ENCODE peak calls at places on chromosome 21, in nine cellular contexts. Z, N, Q, J, R, D, L, W and P are unnamed samples.

GRCh38 chr21:36854391-36854790 is 112.1 kb downstream of the HLCS start:
- DNase-seq in Z (no peak), J (peak), R (no peak), N (no peak), L (peak), D (no peak), W (peak), Q (no peak), P (peak)

GRCh38 chr21:31873696-31874599 is 1.1 kb downstream of the HUNK start:
- DNase-seq in L (peak), J (peak), N (peak), Q (peak), R (peak), Z (no peak), W (peak), D (peak), P (no peak)

GRCh38 chr21:19603011-19603593 is 1199.5 kb upstream of the TMPRSS15 start:
- DNase-seq in Q (no peak), J (no peak), Z (no peak), D (no peak), R (no peak), L (no peak), N (no peak), W (peak), P (no peak)

GRCh38 chr21:39321424-39321823 is 8.0 kb upstream of the BRWD1 start:
- DNase-seq in R (no peak), D (no peak), Z (no peak), J (no peak), Q (no peak), N (no peak), L (no peak), W (no peak), P (no peak)

GRCh38 chr21:45788635-45789506 is 145.3 kb downstream of the PCBP3 start:
- DNase-seq in W (peak), N (no peak), D (no peak), R (no peak), Q (no peak), Z (no peak), L (no peak), J (no peak), P (no peak)

GRCh38 chr21:37207441-37208009 is 59.6 kb downstream of the VPS26C start:
- DNase-seq in Z (no peak), R (no peak), J (no peak), L (peak), Q (no peak), W (peak), D (no peak), N (no peak), P (peak)

GRCh38 chr21:16069713-16070112 is 339.9 kb downstream of the USP25 start:
- DNase-seq in L (no peak), R (no peak), N (no peak), J (no peak), W (no peak), Z (no peak), Q (no peak), D (no peak), P (no peak)

GRCh38 chr21:37374026-37374425 is 7.5 kb downstream of the DYRK1A start:
- DNase-seq in N (no peak), J (no peak), Z (no peak), L (no peak), W (peak), R (no peak), Q (no peak), D (no peak), P (no peak)

GRCh38 chr21:45540601-45540970 is 1.7 kb downstream of the SLC19A1 start:
- DNase-seq in N (peak), L (no peak), W (no peak), Q (peak), J (no peak), R (no peak), D (peak), Z (no peak), P (no peak)

GRCh38 chr21:15638856-15639549 is 90.8 kb upstream of the USP25 start:
- DNase-seq in D (peak), L (no peak), Q (no peak), J (no peak), N (no peak), Z (no peak), R (no peak), W (no peak), P (no peak)

GRCh38 chr21:44694776-44695175 is 2.2 kb upstream of the KRTAP10-12 start:
- DNase-seq in Z (no peak), N (peak), L (no peak), Q (no peak), R (no peak), D (no peak), W (no peak), J (no peak), P (no peak)

GRCh38 chr21:34705032-34705431 is 36.2 kb downstream of the CLIC6 start:
- DNase-seq in R (no peak), D (no peak), Q (no peak), Z (no peak), J (no peak), W (no peak), N (no peak), L (no peak), P (no peak)

GRCh38 chr21:33434770-33435360 is 31.7 kb downstream of the IFNGR2 start:
- DNase-seq in N (peak), Z (peak), W (peak), D (no peak), L (peak), R (no peak), Q (no peak), J (no peak), P (no peak)

GRCh38 chr21:42122398-42122797 is 51.3 kb downstream of the UMODL1 start:
- DNase-seq in N (no peak), R (no peak), W (no peak), Z (no peak), L (no peak), Q (no peak), D (no peak), J (no peak), P (no peak)

GRCh38 chr21:39055167-39055767 is 128.0 kb downstream of the PSMG1 start:
- DNase-seq in Z (no peak), D (no peak), W (no peak), R (no peak), J (no peak), L (no peak), Q (no peak), N (no peak), P (no peak)

GRCh38 chr21:34844924-34845238 is 176.1 kb downstream of the CLIC6 start:
- DNase-seq in N (no peak), R (peak), Z (no peak), L (no peak), J (no peak), D (no peak), Q (no peak), W (no peak), P (no peak)

GRCh38 chr21:20388400-20388799 is 609.8 kb upstream of the NCAM2 start:
- DNase-seq in W (no peak), L (no peak), J (no peak), D (no peak), Z (no peak), N (no peak), R (no peak), Q (no peak), P (no peak)

GRCh38 chr21:34205811-34206635 is 132.6 kb downstream of the MRPS6 start:
- DNase-seq in L (peak), R (peak), J (no peak), N (no peak), Z (no peak), Q (no peak), W (no peak), D (no peak), P (peak)

GRCh38 chr21:36708512-36709029 is 9.7 kb downstream of the SIM2 start:
- DNase-seq in Z (no peak), Q (no peak), N (peak), L (no peak), W (no peak), R (no peak), J (no peak), D (peak), P (no peak)

GRCh38 chr21:35390013-35390776 is 341.1 kb upstream of the RUNX1 start:
- DNase-seq in D (no peak), N (no peak), R (peak), L (no peak), J (no peak), W (no peak), Q (no peak), Z (no peak), P (peak)

GRCh38 chr21:20882462-20883415 is 115.5 kb upstream of the NCAM2 start:
- DNase-seq in Q (no peak), L (no peak), J (peak), Z (no peak), N (no peak), W (peak), D (no peak), R (peak), P (peak)

GRCh38 chr21:17003763-17004373 is 509.0 kb upstream of the CXADR start:
- DNase-seq in Q (no peak), R (no peak), Z (no peak), J (no peak), L (no peak), N (no peak), W (no peak), D (no peak), P (no peak)

GRCh38 chr21:35663856-35664606 is 396.3 kb downstream of the SETD4 start:
- DNase-seq in W (no peak), Q (no peak), J (no peak), L (no peak), Z (no peak), D (no peak), N (no peak), R (no peak), P (no peak)

GRCh38 chr21:24023936-24024335 is 1583.3 kb downstream of the MRPL39 start:
- DNase-seq in W (no peak), R (peak), N (no peak), J (no peak), L (no peak), Q (no peak), D (no peak), Z (no peak), P (no peak)

GRCh38 chr21:28991861-28992525 is 684 bp downstream of the LTN1 start:
- DNase-seq in W (no peak), L (no peak), N (no peak), Z (no peak), R (no peak), J (no peak), D (no peak), Q (no peak), P (no peak)